ENCODE peak calls at places on chromosomes 5 and 9, in six cellular contexts. L, V, K, G, P and S are unnamed samples.
A peak's percentile ranks its signal among the peaks of the same experiment; 100 is the strongest.

GRCh38 chr5:45109062-45109461 is 300.3 kb downstream of the MRPS30 start:
- DNase-seq in L (no peak), V (no peak), K (no peak), G (no peak), P (no peak), S (no peak)

GRCh38 chr9:81578606-81579005 is 110.7 kb downstream of the TLE1 start:
- DNase-seq in L (no peak), V (no peak), K (no peak), G (no peak), P (peak; percentile 84), S (no peak)

GRCh38 chr5:63262191-63262981 is 683.8 kb downstream of the LRRC70 start:
- DNase-seq in L (no peak), V (peak; percentile 90), K (no peak), G (no peak), P (peak; percentile 45), S (no peak)

GRCh38 chr9:15306068-15306756 is 804 bp downstream of the TTC39B start:
- DNase-seq in L (peak; percentile 60), V (peak; percentile 44), K (peak; percentile 38), G (peak; percentile 41), P (peak; percentile 55), S (peak; percentile 30)

GRCh38 chr9:136541179-136541578 is 4.7 kb downstream of the NOTCH1 start:
- DNase-seq in L (no peak), V (no peak), K (no peak), G (no peak), P (peak; percentile 29), S (no peak)

GRCh38 chr9:26129216-26129615 is 451.0 kb upstream of the TUSC1 start:
- DNase-seq in L (no peak), V (peak; percentile 11), K (no peak), G (no peak), P (peak; percentile 23), S (no peak)

GRCh38 chr9:93958875-93959682 is 3.9 kb upstream of the BARX1 start:
- DNase-seq in L (no peak), V (peak; percentile 48), K (no peak), G (no peak), P (peak; percentile 18), S (no peak)

GRCh38 chr9:15837079-15837679 is 284.3 kb downstream of the CCDC171 start:
- DNase-seq in L (no peak), V (peak; percentile 79), K (no peak), G (no peak), P (peak; percentile 64), S (no peak)

GRCh38 chr5:143800715-143801114 is 11.2 kb upstream of the HMHB1 start:
- DNase-seq in L (no peak), V (no peak), K (no peak), G (no peak), P (no peak), S (no peak)

GRCh38 chr5:73450672-73451217 is 2.2 kb upstream of the FOXD1 start:
- DNase-seq in L (no peak), V (no peak), K (no peak), G (no peak), P (peak; percentile 51), S (no peak)

GRCh38 chr5:112004867-112005532 is 248.0 kb upstream of the NREP start:
- DNase-seq in L (no peak), V (peak; percentile 58), K (no peak), G (no peak), P (peak; percentile 85), S (no peak)

GRCh38 chr5:124941051-124942049 is 194.9 kb upstream of the ZNF608 start:
- DNase-seq in L (no peak), V (no peak), K (no peak), G (no peak), P (no peak), S (no peak)

GRCh38 chr5:135073771-135074345 is 39.8 kb upstream of the PITX1 start:
- DNase-seq in L (no peak), V (peak; percentile 4), K (no peak), G (no peak), P (no peak), S (no peak)

GRCh38 chr9:133683494-133684460 is 47.6 kb downstream of the DBH start:
- DNase-seq in L (peak; percentile 39), V (peak; percentile 29), K (peak; percentile 77), G (no peak), P (no peak), S (no peak)

GRCh38 chr9:77271023-77271690 is 93.8 kb downstream of the VPS13A start:
- DNase-seq in L (no peak), V (no peak), K (no peak), G (no peak), P (no peak), S (no peak)

GRCh38 chr9:118609355-118610044 is 759.7 kb downstream of the BRINP1 start:
- DNase-seq in L (no peak), V (peak; percentile 35), K (no peak), G (no peak), P (peak; percentile 44), S (no peak)

GRCh38 chr5:81756016-81756415 is 5.1 kb upstream of the SSBP2 start:
- DNase-seq in L (no peak), V (peak; percentile 60), K (no peak), G (no peak), P (no peak), S (no peak)

GRCh38 chr9:116149844-116150243 is 3.7 kb upstream of the PAPPA start:
- DNase-seq in L (no peak), V (peak; percentile 53), K (no peak), G (no peak), P (no peak), S (no peak)

DNA sequence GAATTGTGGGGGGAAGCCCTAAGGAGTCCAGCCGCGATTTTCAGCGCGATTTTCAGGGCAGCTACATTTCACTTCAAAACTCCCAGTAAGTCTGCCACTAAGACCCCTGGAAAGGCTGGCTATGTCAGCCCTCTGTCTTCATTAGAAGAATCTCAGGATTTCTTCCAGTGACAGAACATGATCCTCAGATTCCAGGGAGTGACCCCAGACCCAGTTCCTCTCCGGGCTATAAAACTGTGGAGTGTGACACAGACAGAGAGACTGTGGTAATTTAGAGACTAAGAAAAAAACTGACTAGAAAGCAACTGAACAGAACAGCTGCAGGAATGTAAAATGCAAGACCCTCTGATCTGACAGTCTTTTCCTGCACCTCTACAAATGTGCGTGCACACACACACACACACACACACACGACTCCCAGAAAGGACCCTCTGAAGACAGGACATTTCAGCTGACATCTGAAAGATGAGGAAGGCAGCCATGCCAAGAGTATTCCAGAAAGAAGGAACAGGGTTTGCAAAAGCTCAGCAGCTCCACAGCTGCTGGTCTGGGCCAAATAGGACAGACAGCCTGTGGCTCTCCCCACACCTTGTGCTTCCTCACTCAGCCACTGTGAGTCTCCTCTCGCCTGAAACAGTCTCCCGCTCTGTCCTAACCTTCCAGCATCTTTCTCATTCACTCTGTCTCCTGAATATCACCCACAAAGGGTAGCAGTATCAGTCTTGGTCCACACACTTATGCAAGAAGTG is 188.9 kb downstream of the PALM2AKAP2 start:
- DNase-seq in L (no peak), V (peak; percentile 55), K (no peak), G (no peak), P (peak; percentile 37), S (no peak)
- TF ChIP-seq CTCF in L (no peak), V (peak; percentile 43), K (peak; percentile 50), G (no peak), P (peak; percentile 39), S (no peak)

DNA sequence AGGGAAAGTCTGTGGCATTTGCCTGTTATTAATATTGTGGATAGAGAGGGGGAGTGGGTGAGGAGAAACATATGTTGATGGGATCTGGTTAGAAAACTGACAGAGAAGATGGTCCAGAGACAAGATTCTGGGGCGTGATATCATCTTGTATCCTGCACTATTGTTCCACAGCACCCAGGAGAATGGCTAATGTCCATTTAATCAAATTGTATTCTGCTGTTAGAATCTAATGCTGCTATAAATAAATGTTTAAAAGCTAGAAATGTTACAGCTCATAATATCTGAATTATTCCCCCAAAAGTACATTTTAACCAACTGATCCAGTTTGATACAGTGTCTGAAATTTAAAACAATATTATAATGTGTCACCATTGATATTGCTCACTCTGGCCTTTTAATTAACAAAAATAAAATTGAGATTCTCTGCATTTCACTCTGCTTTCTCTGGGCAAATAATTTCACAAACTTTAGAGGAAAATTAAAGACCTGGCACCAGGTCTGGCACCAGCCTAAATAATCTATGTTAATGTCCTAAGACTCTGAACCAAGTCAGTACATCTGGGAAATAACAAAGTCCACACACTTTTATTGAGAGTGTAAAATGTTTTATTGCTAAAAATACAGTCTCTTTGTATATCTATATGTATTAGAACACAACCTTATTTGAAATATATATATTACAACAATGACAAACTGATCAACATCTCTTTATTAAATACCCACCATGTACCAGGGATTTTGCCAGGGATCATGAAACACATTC is 18.8 kb downstream of the HTR4 start:
- DNase-seq in L (no peak), V (no peak), K (no peak), G (no peak), P (no peak), S (no peak)
- TF ChIP-seq CTCF in L (no peak), V (no peak), K (no peak), G (no peak), P (no peak), S (no peak)

GRCh38 chr9:95754533-95755420 is 120.7 kb upstream of the ERCC6L2 start:
- DNase-seq in L (no peak), V (no peak), K (no peak), G (no peak), P (no peak), S (no peak)

GRCh38 chr9:95756101-95756500 is 119.4 kb upstream of the ERCC6L2 start:
- DNase-seq in L (no peak), V (no peak), K (no peak), G (no peak), P (no peak), S (no peak)

GRCh38 chr9:95757483-95757882 is 118.0 kb upstream of the ERCC6L2 start:
- DNase-seq in L (no peak), V (no peak), K (no peak), G (no peak), P (no peak), S (no peak)

GRCh38 chr9:95755421-95755730 is 120.1 kb upstream of the ERCC6L2 start:
- DNase-seq in L (no peak), V (no peak), K (no peak), G (no peak), P (no peak), S (no peak)

GRCh38 chr9:95757026-95757425 is 118.5 kb upstream of the ERCC6L2 start:
- DNase-seq in L (no peak), V (peak; percentile 94), K (no peak), G (no peak), P (peak; percentile 58), S (no peak)
- TF ChIP-seq CTCF in L (no peak), V (no peak), K (no peak), G (no peak), P (no peak), S (no peak)

GRCh38 chr5:119746984-119747383 is 117.6 kb downstream of the FAM170A start:
- DNase-seq in L (no peak), V (no peak), K (no peak), G (no peak), P (no peak), S (no peak)

GRCh38 chr5:119742311-119742710 is 113.0 kb downstream of the FAM170A start:
- DNase-seq in L (no peak), V (no peak), K (no peak), G (no peak), P (no peak), S (no peak)

GRCh38 chr5:119745976-119746375 is 116.6 kb downstream of the FAM170A start:
- DNase-seq in L (no peak), V (no peak), K (no peak), G (no peak), P (no peak), S (no peak)

DNA sequence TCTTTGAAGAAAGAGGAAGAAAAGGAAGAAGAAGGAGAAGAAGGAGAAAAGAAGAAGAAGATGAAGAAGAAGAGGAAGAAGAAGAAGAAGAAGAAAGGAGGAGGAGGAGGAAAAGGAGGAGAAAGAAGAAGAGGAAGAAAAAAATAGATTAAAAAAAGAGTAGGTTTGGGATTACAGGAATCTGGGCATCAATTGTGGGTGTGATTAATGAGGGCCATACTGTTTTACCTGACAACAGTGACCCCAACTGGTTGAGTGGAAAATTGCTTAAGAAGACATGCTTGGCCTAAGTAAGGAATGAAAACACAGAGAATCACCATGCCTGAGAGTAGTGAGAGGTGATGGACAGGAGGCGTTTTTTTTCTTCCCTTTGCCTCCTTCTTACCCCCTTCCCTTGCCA is 114.6 kb downstream of the FAM170A start:
- DNase-seq in L (no peak), V (peak; percentile 47), K (no peak), G (no peak), P (no peak), S (no peak)
- TF ChIP-seq CTCF in L (no peak), V (peak; percentile 31), K (no peak), G (no peak), P (peak; percentile 24), S (peak; percentile 35)